ENCODE peak calls at places on chromosome 9, in six cellular contexts. M is IMR-90, Q is neuronal stem cell, L is H9, F is mesenchymal stem cell, E is H1. J is an unnamed sample.

GRCh38 chr9:129109504-129109903 is 1.1 kb downstream of the CRAT start:
- DNase-seq in Q (no peak), M (no peak), F (peak), E (no peak), L (peak), J (peak)

GRCh38 chr9:659286-659685 is 182.2 kb upstream of the DMRT1 start:
- DNase-seq in M (no peak), Q (no peak), F (no peak), E (no peak), L (no peak), J (no peak)

GRCh38 chr9:20962487-20962886 is 69.0 kb downstream of the HACD4 start:
- DNase-seq in L (no peak), M (peak), Q (no peak), F (no peak), E (no peak), J (no peak)

GRCh38 chr9:90860826-90861225 is 59.2 kb downstream of the SYK start:
- DNase-seq in M (no peak), L (peak), F (no peak), Q (no peak), E (no peak), J (peak)

GRCh38 chr9:68523367-68523936 is 17.2 kb downstream of the TMEM252 start:
- DNase-seq in L (no peak), M (no peak), Q (no peak), E (no peak), F (no peak), J (peak)

GRCh38 chr9:95581900-95582299 is 65.1 kb upstream of the PTCH1 start:
- DNase-seq in F (no peak), L (no peak), M (no peak), E (no peak), Q (no peak), J (no peak)

GRCh38 chr9:19967567-19968459 is 179.0 kb upstream of the SLC24A2 start:
- DNase-seq in F (peak), L (peak), E (peak), M (no peak), Q (no peak), J (no peak)

GRCh38 chr9:33340186-33340585 is 49.9 kb downstream of the NFX1 start:
- DNase-seq in Q (no peak), F (no peak), M (no peak), E (no peak), L (no peak), J (no peak)

GRCh38 chr9:81771606-81772005 is 82.3 kb upstream of the TLE1 start:
- DNase-seq in E (no peak), Q (no peak), M (peak), L (no peak), F (peak), J (no peak)

GRCh38 chr9:108182950-108183381 is 672.8 kb downstream of the ACTL7B start:
- DNase-seq in Q (no peak), L (no peak), E (no peak), M (peak), F (peak), J (no peak)

GRCh38 chr9:6829027-6829426 is 71.3 kb downstream of the KDM4C start:
- DNase-seq in Q (no peak), L (no peak), M (peak), E (no peak), F (peak), J (peak)

GRCh38 chr9:124182741-124183140 is 75.0 kb upstream of the NEK6 start:
- DNase-seq in M (no peak), F (no peak), Q (no peak), L (no peak), E (no peak), J (no peak)

GRCh38 chr9:120365386-120365785 is 214.6 kb downstream of the CDK5RAP2 start:
- DNase-seq in E (no peak), F (no peak), L (no peak), M (no peak), Q (no peak), J (no peak)

GRCh38 chr9:130825051-130825651 is 9.9 kb upstream of the ABL1 start:
- DNase-seq in M (peak), F (peak), Q (peak), L (peak), E (no peak), J (no peak)

GRCh38 chr9:96856363-96857286 is 2.3 kb upstream of the ZNF782 start:
- DNase-seq in F (peak), L (peak), E (no peak), Q (peak), M (peak), J (peak)

GRCh38 chr9:106643211-106643930 is 219.6 kb upstream of the ZNF462 start:
- DNase-seq in L (no peak), M (no peak), Q (no peak), F (peak), E (no peak), J (peak)

GRCh38 chr9:35116539-35116897 is 856 bp upstream of the ATOSB start:
- DNase-seq in Q (peak), L (no peak), F (no peak), M (no peak), E (no peak), J (no peak)

GRCh38 chr9:76321185-76321828 is 72.9 kb downstream of the RFK start:
- DNase-seq in L (no peak), Q (no peak), M (peak), E (peak), F (peak), J (peak)

GRCh38 chr9:36100532-36100931 is 36.0 kb upstream of the GLIPR2 start:
- DNase-seq in E (no peak), M (peak), Q (peak), F (peak), L (no peak), J (no peak)

GRCh38 chr9:37899041-37899440 is 4.9 kb downstream of the SLC25A51 start:
- DNase-seq in E (no peak), M (peak), F (no peak), L (no peak), Q (no peak), J (no peak)

GRCh38 chr9:92983984-92984589 is 36.8 kb downstream of the FGD3 start:
- DNase-seq in E (no peak), Q (peak), F (peak), L (no peak), M (peak), J (no peak)

GRCh38 chr9:120950421-120951388 is 24.1 kb upstream of the TRAF1 start:
- DNase-seq in L (no peak), E (no peak), Q (no peak), F (no peak), M (no peak), J (no peak)

GRCh38 chr9:91847576-91847975 is 102.5 kb downstream of the ROR2 start:
- DNase-seq in Q (no peak), E (no peak), F (no peak), L (no peak), M (peak), J (no peak)

GRCh38 chr9:75106856-75107255 is 18.5 kb downstream of the OSTF1 start:
- DNase-seq in F (no peak), Q (no peak), M (no peak), E (no peak), L (no peak), J (no peak)

GRCh38 chr9:75109210-75109839 is 21.0 kb downstream of the OSTF1 start:
- DNase-seq in Q (no peak), F (no peak), L (no peak), M (no peak), E (no peak), J (no peak)

GRCh38 chr9:75108571-75108970 is 20.3 kb downstream of the OSTF1 start:
- DNase-seq in L (no peak), F (peak), M (peak), Q (no peak), E (no peak), J (peak)

GRCh38 chr9:75105841-75106240 is 17.5 kb downstream of the OSTF1 start:
- DNase-seq in F (no peak), L (no peak), M (peak), Q (no peak), E (no peak), J (peak)

DNA sequence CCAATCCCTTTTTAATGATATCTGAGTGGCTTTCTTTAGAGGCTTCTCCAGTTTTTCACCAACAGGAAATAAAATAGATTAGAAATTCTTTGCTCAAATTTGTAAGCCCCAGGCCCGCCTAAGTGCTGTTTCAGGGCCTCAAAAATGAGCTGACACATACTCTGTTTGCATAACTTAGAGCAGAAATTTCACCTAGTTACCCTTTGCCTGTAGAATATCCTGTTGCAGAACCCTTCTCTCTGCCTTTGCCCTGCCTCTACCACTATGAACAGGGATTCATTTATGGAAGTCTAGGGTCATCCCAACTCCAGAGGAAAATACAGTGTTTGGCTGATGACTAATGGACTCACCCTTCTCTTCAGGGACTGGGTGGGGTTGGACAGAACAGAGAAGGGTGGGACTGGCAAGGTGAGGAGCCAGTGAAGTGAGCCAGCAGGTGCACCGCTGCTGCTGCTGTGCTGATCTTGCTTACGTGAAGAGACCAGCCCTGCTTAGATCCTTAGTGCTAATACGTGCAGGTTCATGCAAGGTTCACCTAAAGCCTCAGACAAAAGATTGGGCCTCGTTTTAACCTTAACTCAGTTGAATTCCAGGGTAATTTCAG is 22.8 kb downstream of the OSTF1 start:
- DNase-seq in M (no peak), L (no peak), E (no peak), F (no peak), Q (no peak), J (no peak)
- H3K14ac ChIP-seq in M (no peak), L (no peak), E (no peak), F (no peak), Q (no peak), J (no peak)

DNA sequence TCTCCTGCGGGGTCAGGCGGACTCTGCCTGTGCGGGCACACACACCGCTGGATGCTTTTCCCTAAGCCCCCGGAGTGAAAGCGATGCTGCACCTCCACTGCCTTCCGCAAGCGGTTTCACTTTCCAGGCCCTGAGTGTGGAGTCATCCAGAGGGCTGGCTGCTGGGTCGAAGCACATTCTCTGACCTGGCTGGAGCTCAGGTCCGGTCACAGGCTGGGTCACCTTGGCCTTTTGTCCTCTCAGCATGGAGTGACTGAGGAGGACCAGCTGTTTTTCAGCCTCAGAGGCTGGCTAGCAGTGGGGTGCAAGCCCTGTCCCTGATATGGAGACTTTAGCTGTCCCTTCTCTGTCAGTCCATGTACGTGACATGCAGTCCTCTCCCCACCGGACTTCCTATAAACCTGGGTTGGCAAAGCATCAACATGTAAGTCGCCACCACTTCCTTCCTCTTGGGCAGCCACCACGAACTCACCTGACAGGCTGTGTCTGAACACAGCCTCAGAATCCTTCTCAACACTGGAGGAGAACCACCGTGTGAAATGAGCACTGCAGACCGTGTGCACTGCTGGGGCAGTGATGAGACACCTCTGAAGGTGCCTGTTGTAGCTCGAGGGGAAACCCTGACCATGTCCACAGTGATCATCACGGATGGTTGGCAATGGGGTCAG is 51.3 kb downstream of the GADD45G start:
- DNase-seq in M (no peak), E (no peak), F (no peak), Q (no peak), L (no peak), J (no peak)
- H3K14ac ChIP-seq in M (no peak), E (no peak), F (no peak), Q (no peak), L (no peak), J (no peak)

GRCh38 chr9:126464694-126465441 is 138.2 kb downstream of the MVB12B start:
- DNase-seq in F (no peak), M (no peak), L (no peak), E (no peak), Q (no peak), J (no peak)

GRCh38 chr9:126468141-126468825 is 141.7 kb downstream of the MVB12B start:
- DNase-seq in Q (no peak), M (no peak), E (no peak), F (no peak), L (no peak), J (no peak)

GRCh38 chr9:126462617-126463016 is 136.0 kb downstream of the MVB12B start:
- DNase-seq in E (no peak), Q (no peak), F (no peak), L (peak), M (no peak), J (no peak)

GRCh38 chr9:126463426-126463825 is 136.8 kb downstream of the MVB12B start:
- DNase-seq in Q (no peak), M (no peak), E (no peak), L (no peak), F (no peak), J (no peak)

GRCh38 chr9:126465977-126466376 is 139.3 kb downstream of the MVB12B start:
- DNase-seq in M (no peak), E (no peak), L (no peak), Q (no peak), F (no peak), J (no peak)
- H3K14ac ChIP-seq in M (no peak), E (no peak), L (no peak), Q (no peak), F (no peak), J (no peak)

GRCh38 chr9:4420351-4420750 is 69.9 kb upstream of the SLC1A1 start:
- DNase-seq in Q (no peak), L (no peak), M (no peak), F (no peak), E (no peak), J (no peak)
- H3K14ac ChIP-seq in Q (no peak), L (no peak), M (no peak), F (no peak), E (no peak), J (no peak)

GRCh38 chr9:116331241-116331640 is 177.7 kb downstream of the PAPPA start:
- DNase-seq in Q (no peak), L (no peak), F (no peak), M (no peak), E (no peak), J (no peak)
- H3K14ac ChIP-seq in Q (no peak), L (no peak), F (no peak), M (no peak), E (no peak), J (no peak)

DNA sequence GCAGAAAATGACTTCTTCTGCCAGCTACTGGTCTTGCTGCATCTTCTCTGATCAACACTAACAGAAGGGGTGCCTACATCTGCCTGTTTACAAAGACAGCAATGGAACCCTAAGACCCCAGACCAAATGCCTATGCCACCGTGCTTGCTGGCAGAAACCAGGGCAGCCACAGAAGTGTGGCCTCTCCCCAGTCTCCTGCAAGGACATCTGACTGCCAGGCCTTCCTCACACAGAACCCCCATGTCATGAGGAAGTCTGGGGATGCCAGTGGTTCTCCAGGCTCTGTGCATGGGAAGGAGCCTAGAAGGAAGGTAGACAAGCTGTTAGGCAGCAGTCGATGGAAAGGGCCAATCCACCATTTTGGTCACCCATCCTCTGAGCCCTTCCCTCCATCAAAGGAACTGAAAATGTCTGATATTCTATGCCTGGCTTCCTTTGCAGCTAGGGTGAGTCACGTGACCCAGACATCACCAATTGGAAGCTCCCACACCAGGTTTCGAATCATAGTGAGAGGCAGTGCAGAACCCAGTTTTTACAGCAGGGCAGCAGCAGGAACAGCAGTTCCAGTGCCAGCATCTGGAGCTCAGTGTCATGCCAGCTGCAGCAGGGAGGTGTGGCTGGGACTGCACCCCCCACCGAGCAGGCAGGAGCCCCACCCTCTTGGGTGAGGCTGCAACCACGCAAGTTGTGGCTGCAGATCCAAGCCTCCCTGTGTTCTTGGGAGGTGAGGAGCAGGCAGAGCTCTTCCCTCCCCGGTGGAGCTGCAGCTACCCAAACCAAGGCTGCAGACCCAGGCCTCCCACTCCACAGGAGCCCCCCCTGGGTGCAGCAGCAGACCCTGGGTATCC is 123.4 kb downstream of the OLFM1 start:
- DNase-seq in L (no peak), Q (no peak), E (no peak), F (no peak), M (no peak), J (no peak)
- H3K14ac ChIP-seq in L (no peak), Q (no peak), E (no peak), F (no peak), M (no peak), J (no peak)

GRCh38 chr9:114027901-114028465 is 50.1 kb downstream of the AMBP start:
- DNase-seq in M (no peak), L (no peak), E (no peak), Q (no peak), F (no peak), J (no peak)

GRCh38 chr9:114025196-114025753 is 52.8 kb downstream of the AMBP start:
- DNase-seq in L (peak), Q (no peak), F (no peak), M (no peak), E (no peak), J (peak)

GRCh38 chr9:114025760-114026159 is 52.3 kb downstream of the AMBP start:
- DNase-seq in M (no peak), Q (no peak), E (no peak), F (no peak), L (no peak), J (no peak)

GRCh38 chr9:114027159-114027895 is 50.8 kb downstream of the AMBP start:
- DNase-seq in F (no peak), L (peak), Q (no peak), M (no peak), E (no peak), J (no peak)

DNA sequence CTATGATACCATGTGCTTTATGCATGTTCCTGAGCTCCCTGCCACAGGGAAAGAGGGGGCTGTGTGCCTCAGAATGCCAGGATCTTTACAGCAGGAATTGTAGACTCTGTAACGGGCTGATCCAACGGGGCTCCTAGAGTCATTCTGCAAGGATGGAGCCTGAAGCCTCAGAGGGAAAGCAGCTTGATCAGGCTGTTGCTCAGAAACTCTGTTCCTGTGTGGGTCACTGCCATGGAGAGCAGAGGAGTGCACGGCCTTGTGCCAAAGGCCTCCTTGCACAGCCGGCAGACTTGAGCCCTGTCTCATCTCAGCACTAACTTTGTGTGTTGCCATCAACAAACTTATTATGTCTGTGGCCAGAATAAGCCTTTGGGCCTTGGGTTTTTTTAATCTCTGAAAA is 51.8 kb downstream of the AMBP start:
- DNase-seq in L (no peak), E (no peak), F (no peak), M (no peak), Q (no peak), J (no peak)
- H3K14ac ChIP-seq in L (no peak), E (no peak), F (no peak), M (no peak), Q (no peak), J (no peak)

DNA sequence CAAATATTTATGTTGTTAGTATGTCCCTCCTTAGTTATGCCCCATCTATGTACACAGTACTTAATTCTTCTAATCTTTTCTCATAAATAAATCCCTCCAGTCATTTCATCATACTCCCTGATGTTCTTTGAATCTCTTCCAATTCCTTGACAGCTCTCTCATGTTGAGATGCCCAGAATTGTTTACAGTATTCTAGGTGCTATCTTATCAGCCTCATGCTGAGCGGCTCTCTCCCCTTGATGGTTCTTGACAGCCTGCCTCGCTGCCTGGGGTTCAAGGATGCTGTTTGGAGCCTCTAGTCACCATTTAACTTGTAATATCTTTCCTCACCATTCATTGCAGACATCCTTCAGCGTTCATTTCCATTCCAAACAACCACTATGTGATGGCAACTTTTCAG is 799.2 kb downstream of the BRINP1 start:
- DNase-seq in F (no peak), Q (no peak), L (no peak), M (no peak), E (no peak), J (no peak)
- H3K14ac ChIP-seq in F (no peak), Q (no peak), L (no peak), M (no peak), E (no peak), J (no peak)

J was measured in trophoblast cell.